ENCODE peak calls at places on chromosomes 13 and 19, in four cellular contexts. E is body of pancreas; B is HFF-Myc; D is CD8-positive, alpha-beta T cell. J is an unnamed sample.

GRCh38 chr13:99191900-99192399 is 8.7 kb upstream of the UBAC2 start:
- DNase-seq in B (no peak), D (no peak), E (no peak), J (no peak)

GRCh38 chr13:27482996-27483395 is 32.6 kb upstream of the MTIF3 start:
- DNase-seq in E (no peak), B (no peak), D (no peak), J (no peak)

GRCh38 chr19:45079911-45080469 is 930 bp downstream of the GEMIN7 start:
- DNase-seq in E (no peak), B (no peak), D (no peak), J (no peak)

GRCh38 chr19:45138303-45138751 is 22.5 kb downstream of the NKPD1 start:
- DNase-seq in D (no peak), B (no peak), E (no peak), J (no peak)

GRCh38 chr13:99978781-99979452 is 2.7 kb upstream of the ZIC2 start:
- DNase-seq in E (no peak), B (no peak), D (no peak), J (no peak)

GRCh38 chr13:113209880-113210421 is 538 bp downstream of the CUL4A start:
- DNase-seq in B (no peak), D (peak), E (peak), J (no peak)

GRCh38 chr13:51988988-51989618 is 22.1 kb downstream of the ATP7B start:
- DNase-seq in E (no peak), D (no peak), B (no peak), J (no peak)

GRCh38 chr13:44876782-44877324 is 112.4 kb downstream of the NUFIP1 start:
- DNase-seq in D (no peak), E (no peak), B (no peak), J (no peak)

GRCh38 chr13:60933638-60934037 is 482.0 kb downstream of the PCDH20 start:
- DNase-seq in D (no peak), E (no peak), B (no peak), J (no peak)

GRCh38 chr19:16051254-16052025 is 24.9 kb upstream of the TPM4 start:
- DNase-seq in E (no peak), B (no peak), D (peak), J (no peak)

GRCh38 chr19:35164418-35164817 is 9.9 kb downstream of the FXYD5 start:
- DNase-seq in B (no peak), E (no peak), D (no peak), J (no peak)

GRCh38 chr19:57812201-57812600 is 2.5 kb downstream of the ZNF552 start:
- DNase-seq in E (no peak), B (no peak), D (no peak), J (no peak)

GRCh38 chr19:7729211-7729610 is 2.7 kb downstream of the CLEC4G start:
- DNase-seq in E (no peak), D (no peak), B (no peak), J (no peak)

GRCh38 chr13:33260168-33261098 is 25.1 kb downstream of the STARD13 start:
- DNase-seq in D (no peak), E (peak), B (no peak), J (no peak)

GRCh38 chr13:23321534-23322241 is 111.8 kb downstream of the SACS start:
- DNase-seq in E (peak), D (no peak), B (peak), J (peak)

GRCh38 chr13:22735381-22735995 is 445.3 kb upstream of the SGCG start:
- DNase-seq in D (no peak), E (no peak), B (no peak), J (no peak)

GRCh38 chr19:12994701-12995595 is at the start of gene NFIX:
- DNase-seq in E (peak), D (peak), B (no peak), J (no peak)

GRCh38 chr19:34232566-34233481 is 21.5 kb upstream of the GARRE1 start:
- DNase-seq in D (no peak), B (peak), E (peak), J (peak)

GRCh38 chr19:6849876-6850275 is 37.5 kb upstream of the ADGRE1 start:
- DNase-seq in E (no peak), D (no peak), B (no peak), J (no peak)

GRCh38 chr13:100269837-100270236 is 180.9 kb downstream of the PCCA start:
- DNase-seq in B (peak), E (peak), D (no peak), J (no peak)

GRCh38 chr19:37893845-37894575 is 12.4 kb downstream of the WDR87 start:
- DNase-seq in E (no peak), B (no peak), D (no peak), J (no peak)

GRCh38 chr13:75468098-75468497 is 13.9 kb downstream of the TBC1D4 start:
- DNase-seq in B (no peak), E (no peak), D (no peak), J (no peak)

GRCh38 chr19:39177110-39177699 is 19.6 kb upstream of the NCCRP1 start:
- DNase-seq in D (no peak), E (no peak), B (no peak), J (no peak)

GRCh38 chr13:21232599-21232998 is 56.1 kb downstream of the MRPL57 start:
- DNase-seq in B (no peak), E (no peak), D (no peak), J (no peak)

GRCh38 chr13:21232196-21232595 is 55.7 kb downstream of the MRPL57 start:
- DNase-seq in B (no peak), D (no peak), E (no peak), J (no peak)

GRCh38 chr13:21237081-21237480 is 60.6 kb downstream of the MRPL57 start:
- DNase-seq in B (no peak), E (no peak), D (no peak), J (no peak)

GRCh38 chr13:21233086-21233485 is 56.6 kb downstream of the MRPL57 start:
- DNase-seq in E (no peak), D (no peak), B (no peak), J (no peak)

DNA sequence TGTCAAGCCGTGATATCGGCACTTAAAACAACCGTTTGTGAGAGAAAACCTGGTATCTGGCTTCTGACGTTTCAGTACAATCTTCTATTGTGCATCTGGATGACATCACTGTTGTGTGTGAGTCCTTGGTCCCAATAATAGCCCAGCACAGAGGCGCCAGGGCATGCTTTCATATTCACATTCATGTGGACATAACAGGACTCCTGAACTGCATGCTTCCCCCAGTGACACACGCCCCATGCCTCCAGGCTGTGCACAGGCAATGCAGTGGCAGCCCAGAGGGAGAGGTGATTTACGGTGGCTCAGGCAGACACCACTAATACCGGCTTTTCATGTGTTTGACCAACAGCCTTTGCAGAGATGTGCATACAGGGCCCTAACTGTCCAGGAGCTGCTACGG is 58.1 kb downstream of the MRPL57 start:
- DNase-seq in D (no peak), B (peak), E (no peak), J (peak)
- H3K4me3 ChIP-seq in D (no peak), B (no peak), E (no peak), J (no peak)

GRCh38 chr13:103510007-103510406 is 443.8 kb upstream of the SLC10A2 start:
- DNase-seq in D (no peak), E (no peak), B (no peak), J (no peak)
- TF ChIP-seq CTCF in D (no peak), E (no peak), B (no peak), J (peak)

DNA sequence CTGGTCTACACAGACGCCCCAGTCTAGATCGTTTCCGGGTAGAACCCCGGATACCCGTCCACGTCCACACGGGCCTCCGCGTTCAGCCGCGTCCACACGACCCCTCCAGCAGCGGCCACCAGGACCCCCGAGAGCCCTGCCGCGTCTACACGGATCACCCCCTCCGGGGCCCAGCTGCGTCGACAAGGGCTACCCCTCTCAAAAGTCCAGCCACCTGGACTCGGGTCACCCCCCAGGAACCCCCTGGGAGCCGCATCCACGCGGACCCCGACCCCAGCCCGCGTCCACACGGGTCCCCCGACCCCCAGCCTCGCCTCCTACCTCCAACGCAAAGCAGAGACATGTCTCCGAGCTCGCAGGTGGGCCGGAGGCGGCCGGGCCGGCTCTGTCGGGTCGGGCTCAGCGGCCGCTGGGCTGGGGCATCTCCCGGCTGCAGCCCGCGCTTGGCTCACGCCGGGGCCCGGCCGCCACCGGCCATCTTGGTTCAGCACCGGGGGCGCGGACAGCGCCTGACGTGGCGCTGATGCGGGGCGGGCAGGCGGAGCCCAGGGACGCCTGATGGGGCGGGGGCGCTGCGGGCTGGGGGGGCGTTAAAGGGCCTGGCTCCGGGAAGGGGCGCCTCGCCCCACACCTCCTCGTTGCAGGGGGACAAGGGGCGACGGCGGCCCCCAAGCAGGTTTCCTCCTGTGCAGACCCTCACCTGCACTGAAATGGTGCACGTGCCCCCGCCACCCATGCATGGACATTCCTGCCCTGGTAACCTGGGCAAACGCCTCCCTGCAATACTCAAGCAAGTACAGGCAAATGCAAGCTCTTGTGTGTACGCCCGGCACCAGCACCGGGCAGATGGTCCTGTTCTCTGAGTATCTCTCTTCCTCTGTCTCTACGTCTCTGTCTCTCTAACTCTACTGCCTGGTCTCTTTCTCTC is at the start of gene UNC13A:
- DNase-seq in D (peak), B (no peak), E (peak), J (no peak)
- H3K4me3 ChIP-seq in D (no peak), B (no peak), E (no peak), J (peak)

DNA sequence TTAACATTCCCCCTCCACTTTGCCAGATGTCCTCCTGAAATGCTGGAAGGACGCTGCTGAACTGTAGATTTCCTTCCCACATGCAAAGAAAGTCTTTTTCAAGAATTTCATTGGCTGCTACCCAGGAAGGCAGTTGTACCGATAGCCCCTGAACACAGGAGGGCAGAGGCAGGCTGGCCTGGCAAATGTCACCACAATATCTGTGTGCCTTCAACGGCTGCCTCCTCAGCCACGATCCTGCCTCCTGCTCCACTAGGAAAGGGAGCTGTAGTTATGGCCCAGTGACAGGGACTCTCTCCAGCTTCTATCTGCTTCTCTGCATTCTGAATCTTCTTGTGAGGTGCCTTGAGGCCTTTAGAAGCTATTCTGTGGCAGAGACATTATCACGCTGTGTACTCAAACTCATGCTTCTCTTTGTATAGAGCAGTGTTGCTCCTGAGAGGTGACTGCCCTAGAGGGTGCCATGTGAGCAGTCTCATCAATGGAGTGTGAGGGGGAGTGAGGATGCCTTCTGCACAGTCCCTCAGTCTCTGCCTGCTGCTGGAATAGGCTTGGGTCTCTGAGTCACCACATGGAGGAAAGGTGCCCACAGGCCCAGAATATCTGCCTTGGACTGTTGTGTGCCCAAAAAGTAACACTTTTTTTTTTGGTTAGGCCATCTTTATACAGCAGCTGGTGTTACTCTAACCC is 279.8 kb downstream of the DNAJC15 start:
- DNase-seq in D (no peak), E (peak), B (peak), J (no peak)
- TF ChIP-seq CTCF in D (no peak), E (peak), B (peak), J (peak)